ENCODE peak calls at places on chromosomes 12 and 14, in six cellular contexts. L is psoas muscle, X is Peyer's patch, A is brain microvascular endothelial cell, T is sigmoid colon, B is mammary epithelial cell. V is an unnamed sample.

GRCh38 chr14:41285193-41285748 is 321.4 kb upstream of the LRFN5 start:
- DNase-seq in X (no peak), B (peak; percentile 7), L (no peak), T (no peak), A (peak; percentile 6), V (no peak)

GRCh38 chr14:37585101-37585479 is 10.0 kb downstream of the FOXA1 start:
- DNase-seq in T (no peak), B (no peak), A (no peak), X (no peak), L (no peak), V (no peak)

GRCh38 chr14:56118611-56119181 is 485 bp downstream of the PELI2 start:
- DNase-seq in B (no peak), X (peak; percentile 33), T (peak; percentile 71), A (no peak), L (peak; percentile 67), V (no peak)

GRCh38 chr12:49147384-49147783 is 16.2 kb upstream of the TUBA1B start:
- DNase-seq in L (no peak), T (no peak), X (no peak), B (no peak), A (no peak), V (no peak)

GRCh38 chr12:98909749-98910148 is 264.7 kb downstream of the APAF1 start:
- DNase-seq in A (no peak), X (no peak), L (no peak), T (no peak), B (no peak), V (no peak)

GRCh38 chr12:127334924-127335644 is 931.9 kb upstream of the TMEM132C start:
- DNase-seq in A (no peak), L (no peak), B (no peak), X (no peak), T (no peak), V (no peak)

GRCh38 chr12:3964404-3964803 is 91.2 kb upstream of the PARP11 start:
- DNase-seq in A (no peak), T (no peak), X (peak; percentile 20), B (no peak), L (no peak), V (no peak)

GRCh38 chr12:121668750-121669524 is 517 bp downstream of the MORN3 start:
- DNase-seq in A (no peak), B (no peak), L (peak; percentile 64), T (no peak), X (peak; percentile 64), V (no peak)

GRCh38 chr12:2992724-2993123 is 33.5 kb downstream of the TEAD4 start:
- DNase-seq in A (no peak), X (no peak), L (no peak), T (no peak), B (no peak), V (no peak)

GRCh38 chr12:59182191-59182590 is 261.9 kb upstream of the LRIG3 start:
- DNase-seq in T (no peak), X (no peak), A (peak; percentile 67), B (peak; percentile 69), L (no peak), V (no peak)

GRCh38 chr12:54442071-54442470 is 23.0 kb upstream of the ITGA5 start:
- DNase-seq in A (no peak), X (no peak), B (no peak), L (no peak), T (no peak), V (no peak)

GRCh38 chr12:105317942-105318614 is 12.4 kb upstream of the C12orf75 start:
- DNase-seq in L (no peak), X (no peak), T (no peak), B (no peak), A (no peak), V (no peak)

GRCh38 chr12:92022093-92022492 is 123.6 kb downstream of the BTG1 start:
- DNase-seq in A (no peak), L (no peak), B (no peak), T (no peak), X (no peak), V (no peak)

GRCh38 chr12:99393763-99394162 is 253.8 kb upstream of the GARIN6 start:
- DNase-seq in A (no peak), T (no peak), L (no peak), B (no peak), X (no peak), V (no peak)

GRCh38 chr12:98440165-98440581 is 75.2 kb upstream of the TMPO start:
- DNase-seq in L (peak; percentile 64), X (no peak), B (peak; percentile 81), T (peak; percentile 85), A (peak; percentile 98), V (no peak)

GRCh38 chr12:114400925-114401324 is 5.0 kb downstream of the TBX5 start:
- DNase-seq in B (no peak), X (no peak), T (peak; percentile 57), A (no peak), L (no peak), V (no peak)

GRCh38 chr12:56431850-56432249 is 17.4 kb downstream of the TIMELESS start:
- DNase-seq in X (no peak), L (no peak), T (no peak), A (no peak), B (no peak), V (no peak)

GRCh38 chr12:53325539-53326061 is 4.2 kb upstream of the AAAS start:
- DNase-seq in X (peak; percentile 34), T (peak; percentile 73), B (no peak), A (no peak), L (peak; percentile 74), V (peak; percentile 84)

GRCh38 chr12:6204533-6205143 is 4.4 kb downstream of the CD9 start:
- DNase-seq in L (no peak), T (no peak), B (no peak), A (no peak), X (no peak), V (no peak)
- H3K27ac ChIP-seq in L (peak overlapping the region; percentile 48), T (peak overlapping the region; percentile 99), B (peak overlapping the region; percentile 18), A (no peak overlapping the region), X (peak overlapping the region; percentile 28), V (peak overlapping the region; percentile 68)

DNA sequence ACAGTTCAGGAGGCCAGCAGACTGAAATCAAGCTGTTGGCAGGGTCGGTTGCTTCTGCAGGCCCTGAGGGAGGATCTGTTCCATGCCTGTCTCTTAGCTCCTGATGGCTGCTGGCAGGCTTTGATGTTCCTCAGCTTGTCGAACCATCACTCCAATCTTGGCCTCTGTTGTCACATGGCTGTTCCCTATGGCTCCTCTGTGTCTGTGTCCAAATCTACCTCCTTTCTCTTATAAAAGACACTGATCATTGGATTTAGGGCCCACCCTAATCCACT is 14.1 kb downstream of the NFATC4 start:
- DNase-seq in X (no peak), A (no peak), T (no peak), B (no peak), L (no peak), V (no peak)
- H3K27ac ChIP-seq in X (no peak overlapping the region), A (no peak overlapping the region), T (no peak overlapping the region), B (no peak overlapping the region), L (no peak overlapping the region), V (no peak overlapping the region)

GRCh38 chr14:70931008-70931407 is 23.7 kb downstream of the PCNX1 start:
- DNase-seq in B (peak; percentile 61), X (no peak), L (no peak), T (no peak), A (no peak), V (no peak)
- H3K27ac ChIP-seq in B (peak overlapping the region; percentile 8), X (no peak overlapping the region), L (no peak overlapping the region), T (no peak overlapping the region), A (no peak overlapping the region), V (no peak overlapping the region)

GRCh38 chr14:75341639-75342038 is 63.0 kb downstream of the FOS start:
- DNase-seq in A (no peak), T (no peak), L (no peak), X (no peak), B (no peak), V (no peak)

GRCh38 chr14:75343914-75344313 is 65.3 kb downstream of the FOS start:
- DNase-seq in A (peak; percentile 7), X (no peak), T (no peak), L (no peak), B (no peak), V (no peak)

GRCh38 chr14:75339059-75339458 is 60.4 kb downstream of the FOS start:
- DNase-seq in B (peak; percentile 9), A (no peak), T (no peak), L (no peak), X (no peak), V (no peak)

GRCh38 chr14:75342762-75343599 is 64.4 kb downstream of the FOS start:
- DNase-seq in B (no peak), A (no peak), L (no peak), T (no peak), X (no peak), V (peak; percentile 63)

GRCh38 chr14:75340921-75341320 is 62.3 kb downstream of the FOS start:
- DNase-seq in L (peak; percentile 97), A (no peak), T (peak; percentile 92), B (no peak), X (peak; percentile 56), V (peak; percentile 70)
- H3K27ac ChIP-seq in L (peak overlapping the region; percentile 92), A (no peak overlapping the region), T (peak overlapping the region; percentile 45), B (no peak overlapping the region), X (peak overlapping the region; percentile 73), V (peak overlapping the region; percentile 79)

GRCh38 chr14:70143306-70143705 is 45.4 kb downstream of the SLC8A3 start:
- DNase-seq in A (no peak), L (no peak), X (no peak), T (no peak), B (no peak), V (no peak)
- H3K27ac ChIP-seq in A (no peak overlapping the region), L (no peak overlapping the region), X (no peak overlapping the region), T (no peak overlapping the region), B (no peak overlapping the region), V (no peak overlapping the region)